ENCODE peak calls at places on chromosomes 13 and 19, in ten cellular contexts. One of them, this sample, is unnamed. For H3K4me1 and H3K36me3, the result is how much of the 10 kb centered on the place peaks cover.

GRCh38 chr13:35512271-35512920 is 35.9 kb upstream of the MAB21L1 start:
- DNase-seq in heart right ventricle: no peak
- DNase-seq in pancreas: no peak
- DNase-seq in right lobe of liver: no peak
- DNase-seq in CD4-positive, CD25-positive, alpha-beta regulatory T cell: no peak
- DNase-seq in CD8-positive, alpha-beta T cell: no peak
- DNase-seq in CD8-positive, alpha-beta memory T cell: no peak
- DNase-seq in OCI-LY7: no peak
- DNase-seq in aorta: no peak
- DNase-seq in PC-3: peak
- DNase-seq in this sample: no peak

GRCh38 chr13:42600943-42601342 is 27.0 kb downstream of the TNFSF11 start:
- DNase-seq in PC-3: peak
- DNase-seq in CD8-positive, alpha-beta memory T cell: no peak
- DNase-seq in right lobe of liver: no peak
- DNase-seq in OCI-LY7: no peak
- DNase-seq in aorta: no peak
- DNase-seq in CD4-positive, CD25-positive, alpha-beta regulatory T cell: no peak
- DNase-seq in CD8-positive, alpha-beta T cell: no peak
- DNase-seq in heart right ventricle: no peak
- DNase-seq in pancreas: no peak
- DNase-seq in this sample: no peak

GRCh38 chr13:99281811-99282263 is 23.7 kb upstream of the GPR18 start:
- DNase-seq in pancreas: no peak
- DNase-seq in PC-3: no peak
- DNase-seq in aorta: peak
- DNase-seq in CD8-positive, alpha-beta memory T cell: peak
- DNase-seq in right lobe of liver: peak
- DNase-seq in CD4-positive, CD25-positive, alpha-beta regulatory T cell: peak
- DNase-seq in OCI-LY7: no peak
- DNase-seq in heart right ventricle: peak
- DNase-seq in CD8-positive, alpha-beta T cell: peak
- DNase-seq in this sample: peak

GRCh38 chr19:13748169-13748884 is 16.0 kb upstream of the MRI1 start:
- DNase-seq in aorta: no peak
- DNase-seq in CD4-positive, CD25-positive, alpha-beta regulatory T cell: no peak
- DNase-seq in pancreas: no peak
- DNase-seq in right lobe of liver: no peak
- DNase-seq in CD8-positive, alpha-beta T cell: no peak
- DNase-seq in PC-3: peak
- DNase-seq in CD8-positive, alpha-beta memory T cell: no peak
- DNase-seq in OCI-LY7: peak
- DNase-seq in heart right ventricle: no peak
- DNase-seq in this sample: no peak

GRCh38 chr13:43846496-43846895 is 33.0 kb downstream of the CCDC122 start:
- DNase-seq in pancreas: no peak
- DNase-seq in right lobe of liver: no peak
- DNase-seq in PC-3: no peak
- DNase-seq in CD8-positive, alpha-beta T cell: no peak
- DNase-seq in heart right ventricle: no peak
- DNase-seq in OCI-LY7: no peak
- DNase-seq in aorta: no peak
- DNase-seq in CD8-positive, alpha-beta memory T cell: no peak
- DNase-seq in CD4-positive, CD25-positive, alpha-beta regulatory T cell: no peak
- DNase-seq in this sample: no peak

GRCh38 chr19:4012092-4012974 is 4.8 kb downstream of the PIAS4 start:
- DNase-seq in CD8-positive, alpha-beta T cell: no peak
- DNase-seq in CD8-positive, alpha-beta memory T cell: no peak
- DNase-seq in pancreas: peak
- DNase-seq in heart right ventricle: no peak
- DNase-seq in PC-3: no peak
- DNase-seq in aorta: no peak
- DNase-seq in right lobe of liver: peak
- DNase-seq in OCI-LY7: no peak
- DNase-seq in CD4-positive, CD25-positive, alpha-beta regulatory T cell: no peak
- DNase-seq in this sample: no peak

GRCh38 chr13:54949735-54950134 is 1921.1 kb downstream of the OLFM4 start:
- DNase-seq in OCI-LY7: no peak
- DNase-seq in aorta: no peak
- DNase-seq in pancreas: no peak
- DNase-seq in right lobe of liver: no peak
- DNase-seq in CD4-positive, CD25-positive, alpha-beta regulatory T cell: no peak
- DNase-seq in CD8-positive, alpha-beta T cell: no peak
- DNase-seq in heart right ventricle: no peak
- DNase-seq in CD8-positive, alpha-beta memory T cell: no peak
- DNase-seq in PC-3: no peak
- DNase-seq in this sample: no peak

GRCh38 chr13:36685912-36686311 is 12.1 kb downstream of the SERTM1 start:
- DNase-seq in right lobe of liver: no peak
- DNase-seq in aorta: no peak
- DNase-seq in pancreas: no peak
- DNase-seq in OCI-LY7: no peak
- DNase-seq in CD8-positive, alpha-beta T cell: no peak
- DNase-seq in PC-3: peak
- DNase-seq in CD8-positive, alpha-beta memory T cell: no peak
- DNase-seq in CD4-positive, CD25-positive, alpha-beta regulatory T cell: no peak
- DNase-seq in heart right ventricle: no peak
- DNase-seq in this sample: no peak

GRCh38 chr13:112690242-112690943 is 555 bp downstream of the ATP11A start:
- DNase-seq in CD8-positive, alpha-beta memory T cell: no peak
- DNase-seq in right lobe of liver: peak
- DNase-seq in aorta: peak
- DNase-seq in CD4-positive, CD25-positive, alpha-beta regulatory T cell: peak
- DNase-seq in PC-3: no peak
- DNase-seq in heart right ventricle: peak
- DNase-seq in CD8-positive, alpha-beta T cell: peak
- DNase-seq in OCI-LY7: peak
- DNase-seq in pancreas: peak
- DNase-seq in this sample: no peak

GRCh38 chr13:112638157-112638750 is 50.3 kb upstream of the TUBGCP3 start:
- DNase-seq in OCI-LY7: no peak
- DNase-seq in CD4-positive, CD25-positive, alpha-beta regulatory T cell: no peak
- DNase-seq in aorta: peak
- DNase-seq in CD8-positive, alpha-beta T cell: no peak
- DNase-seq in CD8-positive, alpha-beta memory T cell: no peak
- DNase-seq in right lobe of liver: no peak
- DNase-seq in PC-3: peak
- DNase-seq in pancreas: no peak
- DNase-seq in heart right ventricle: no peak
- DNase-seq in this sample: no peak

GRCh38 chr19:8569066-8569761 is 8.0 kb downstream of the MYO1F start:
- DNase-seq in CD8-positive, alpha-beta memory T cell: peak
- DNase-seq in CD8-positive, alpha-beta T cell: peak
- DNase-seq in pancreas: no peak
- DNase-seq in aorta: no peak
- DNase-seq in right lobe of liver: peak
- DNase-seq in CD4-positive, CD25-positive, alpha-beta regulatory T cell: peak
- DNase-seq in OCI-LY7: no peak
- DNase-seq in PC-3: peak
- DNase-seq in heart right ventricle: no peak
- DNase-seq in this sample: peak

GRCh38 chr13:39405596-39405995 is 197.4 kb downstream of the LHFPL6 start:
- DNase-seq in OCI-LY7: no peak
- DNase-seq in CD8-positive, alpha-beta T cell: no peak
- DNase-seq in PC-3: no peak
- DNase-seq in right lobe of liver: no peak
- DNase-seq in aorta: no peak
- DNase-seq in CD4-positive, CD25-positive, alpha-beta regulatory T cell: no peak
- DNase-seq in heart right ventricle: no peak
- DNase-seq in CD8-positive, alpha-beta memory T cell: no peak
- DNase-seq in pancreas: no peak
- DNase-seq in this sample: no peak

GRCh38 chr19:2949939-2950285 is 5.1 kb upstream of the ZNF77 start:
- DNase-seq in PC-3: peak
- DNase-seq in heart right ventricle: no peak
- DNase-seq in CD4-positive, CD25-positive, alpha-beta regulatory T cell: no peak
- DNase-seq in CD8-positive, alpha-beta memory T cell: peak
- DNase-seq in CD8-positive, alpha-beta T cell: no peak
- DNase-seq in OCI-LY7: peak
- DNase-seq in pancreas: no peak
- DNase-seq in aorta: no peak
- DNase-seq in right lobe of liver: peak
- DNase-seq in this sample: no peak

GRCh38 chr13:60679131-60679530 is 282.1 kb downstream of the TDRD3 start:
- DNase-seq in aorta: no peak
- DNase-seq in right lobe of liver: no peak
- DNase-seq in CD4-positive, CD25-positive, alpha-beta regulatory T cell: no peak
- DNase-seq in OCI-LY7: no peak
- DNase-seq in heart right ventricle: no peak
- DNase-seq in CD8-positive, alpha-beta memory T cell: no peak
- DNase-seq in PC-3: no peak
- DNase-seq in pancreas: no peak
- DNase-seq in CD8-positive, alpha-beta T cell: no peak
- DNase-seq in this sample: no peak

GRCh38 chr19:39428309-39429112 is 7.2 kb downstream of the RPS16 start:
- DNase-seq in CD8-positive, alpha-beta T cell: no peak
- DNase-seq in right lobe of liver: no peak
- DNase-seq in PC-3: no peak
- DNase-seq in OCI-LY7: no peak
- DNase-seq in pancreas: peak
- DNase-seq in CD4-positive, CD25-positive, alpha-beta regulatory T cell: no peak
- DNase-seq in heart right ventricle: peak
- DNase-seq in CD8-positive, alpha-beta memory T cell: no peak
- DNase-seq in aorta: peak
- DNase-seq in this sample: no peak

GRCh38 chr13:70107498-70108271 is at the start of gene ATXN8OS:
- DNase-seq in heart right ventricle: no peak
- DNase-seq in right lobe of liver: peak
- DNase-seq in pancreas: peak
- DNase-seq in CD8-positive, alpha-beta T cell: no peak
- DNase-seq in OCI-LY7: no peak
- DNase-seq in CD8-positive, alpha-beta memory T cell: no peak
- DNase-seq in CD4-positive, CD25-positive, alpha-beta regulatory T cell: no peak
- DNase-seq in aorta: peak
- DNase-seq in PC-3: no peak
- DNase-seq in this sample: no peak

GRCh38 chr19:1769645-1769985 is 16.3 kb downstream of the ONECUT3 start:
- DNase-seq in pancreas: no peak
- DNase-seq in aorta: no peak
- DNase-seq in CD8-positive, alpha-beta T cell: no peak
- DNase-seq in OCI-LY7: no peak
- DNase-seq in CD4-positive, CD25-positive, alpha-beta regulatory T cell: no peak
- DNase-seq in heart right ventricle: no peak
- DNase-seq in CD8-positive, alpha-beta memory T cell: no peak
- DNase-seq in PC-3: no peak
- DNase-seq in right lobe of liver: no peak
- DNase-seq in this sample: no peak

GRCh38 chr13:54194233-54195024 is 1165.8 kb downstream of the OLFM4 start:
- DNase-seq in right lobe of liver: no peak
- DNase-seq in CD8-positive, alpha-beta memory T cell: no peak
- DNase-seq in OCI-LY7: no peak
- DNase-seq in heart right ventricle: no peak
- DNase-seq in pancreas: no peak
- DNase-seq in CD4-positive, CD25-positive, alpha-beta regulatory T cell: no peak
- DNase-seq in PC-3: no peak
- DNase-seq in CD8-positive, alpha-beta T cell: no peak
- DNase-seq in aorta: no peak
- DNase-seq in this sample: no peak

GRCh38 chr19:33329727-33330126 is 27.4 kb upstream of the CEBPA start:
- DNase-seq in aorta: no peak
- DNase-seq in right lobe of liver: no peak
- DNase-seq in CD8-positive, alpha-beta memory T cell: no peak
- DNase-seq in PC-3: no peak
- DNase-seq in CD8-positive, alpha-beta T cell: no peak
- DNase-seq in pancreas: no peak
- DNase-seq in heart right ventricle: no peak
- DNase-seq in OCI-LY7: no peak
- DNase-seq in CD4-positive, CD25-positive, alpha-beta regulatory T cell: no peak
- DNase-seq in this sample: no peak
- H3K4me1 ChIP-seq in aorta: under half
- H3K4me1 ChIP-seq in right lobe of liver: under half
- H3K4me1 ChIP-seq in CD8-positive, alpha-beta memory T cell: under half
- H3K4me1 ChIP-seq in PC-3: under half
- H3K4me1 ChIP-seq in CD8-positive, alpha-beta T cell: under half
- H3K4me1 ChIP-seq in pancreas: under half
- H3K4me1 ChIP-seq in heart right ventricle: under half
- H3K4me1 ChIP-seq in OCI-LY7: under half
- H3K4me1 ChIP-seq in CD4-positive, CD25-positive, alpha-beta regulatory T cell: under half
- H3K4me1 ChIP-seq in this sample: under half

GRCh38 chr19:27971869-27972268 is 1241.1 kb downstream of the UQCRFS1 start:
- DNase-seq in pancreas: no peak
- DNase-seq in CD8-positive, alpha-beta T cell: no peak
- DNase-seq in heart right ventricle: no peak
- DNase-seq in CD8-positive, alpha-beta memory T cell: no peak
- DNase-seq in PC-3: no peak
- DNase-seq in CD4-positive, CD25-positive, alpha-beta regulatory T cell: no peak
- DNase-seq in OCI-LY7: no peak
- DNase-seq in right lobe of liver: no peak
- DNase-seq in aorta: no peak
- DNase-seq in this sample: no peak
- H3K27ac ChIP-seq in pancreas: no peak
- H3K27ac ChIP-seq in CD8-positive, alpha-beta T cell: no peak
- H3K27ac ChIP-seq in heart right ventricle: no peak
- H3K27ac ChIP-seq in CD8-positive, alpha-beta memory T cell: no peak
- H3K27ac ChIP-seq in PC-3: no peak
- H3K27ac ChIP-seq in CD4-positive, CD25-positive, alpha-beta regulatory T cell: no peak
- H3K27ac ChIP-seq in OCI-LY7: no peak
- H3K27ac ChIP-seq in right lobe of liver: no peak
- H3K27ac ChIP-seq in aorta: no peak
- H3K27ac ChIP-seq in this sample: no peak

DNA sequence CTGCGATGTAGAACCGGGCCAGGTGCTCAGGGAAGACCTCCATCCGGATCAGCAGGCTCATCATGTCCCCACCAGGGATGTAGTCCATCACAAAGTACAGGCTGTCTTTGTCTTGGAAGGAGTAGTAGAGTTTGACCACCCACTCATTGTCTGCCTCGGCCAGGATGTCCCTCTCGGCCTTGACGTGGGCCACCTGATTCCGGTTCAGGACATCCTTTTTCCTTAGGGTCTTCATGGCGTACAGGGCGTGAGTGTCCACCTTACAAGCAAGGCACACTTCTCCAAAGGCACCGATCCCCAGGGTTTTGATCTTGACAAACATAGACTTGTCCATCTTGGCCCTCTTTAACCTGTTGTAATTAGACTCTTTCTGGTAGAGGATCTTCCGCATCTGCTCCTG is 78.0 kb downstream of the LATS2 start:
- DNase-seq in right lobe of liver: no peak
- DNase-seq in CD8-positive, alpha-beta memory T cell: no peak
- DNase-seq in CD4-positive, CD25-positive, alpha-beta regulatory T cell: no peak
- DNase-seq in aorta: no peak
- DNase-seq in OCI-LY7: no peak
- DNase-seq in pancreas: no peak
- DNase-seq in PC-3: no peak
- DNase-seq in CD8-positive, alpha-beta T cell: no peak
- DNase-seq in heart right ventricle: no peak
- DNase-seq in this sample: no peak
- H3K36me3 ChIP-seq in right lobe of liver: under half
- H3K36me3 ChIP-seq in CD8-positive, alpha-beta memory T cell: under half
- H3K36me3 ChIP-seq in CD4-positive, CD25-positive, alpha-beta regulatory T cell: under half
- H3K36me3 ChIP-seq in aorta: under half
- H3K36me3 ChIP-seq in OCI-LY7: under half
- H3K36me3 ChIP-seq in pancreas: under half
- H3K36me3 ChIP-seq in PC-3: under half
- H3K36me3 ChIP-seq in CD8-positive, alpha-beta T cell: under half
- H3K36me3 ChIP-seq in heart right ventricle: half or more
- H3K36me3 ChIP-seq in this sample: under half

DNA sequence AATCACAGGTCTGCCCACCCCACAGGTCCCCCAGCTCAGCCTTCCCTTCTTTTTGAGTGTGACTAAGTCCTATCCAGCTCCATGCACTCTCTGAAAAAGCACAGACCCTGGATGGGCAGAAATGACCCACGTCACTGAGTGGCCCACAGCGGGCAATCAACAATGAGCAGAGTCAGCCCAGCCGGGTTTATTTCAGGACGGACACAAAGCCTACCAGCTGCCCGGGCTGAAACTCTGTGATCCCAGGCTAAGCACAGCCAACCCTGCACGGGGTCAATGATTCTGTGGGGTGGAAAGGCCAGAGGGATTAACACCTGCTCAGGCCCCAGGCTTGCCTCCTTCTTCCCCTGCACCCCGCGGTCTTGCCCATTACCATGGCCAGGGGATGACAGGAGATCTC is 8.4 kb downstream of the NAPA start:
- DNase-seq in pancreas: no peak
- DNase-seq in heart right ventricle: no peak
- DNase-seq in PC-3: no peak
- DNase-seq in OCI-LY7: no peak
- DNase-seq in right lobe of liver: no peak
- DNase-seq in CD8-positive, alpha-beta memory T cell: no peak
- DNase-seq in CD8-positive, alpha-beta T cell: no peak
- DNase-seq in CD4-positive, CD25-positive, alpha-beta regulatory T cell: no peak
- DNase-seq in aorta: peak
- DNase-seq in this sample: no peak
- H3K4me1 ChIP-seq in pancreas: half or more
- H3K4me1 ChIP-seq in heart right ventricle: half or more
- H3K4me1 ChIP-seq in PC-3: under half
- H3K4me1 ChIP-seq in OCI-LY7: under half
- H3K4me1 ChIP-seq in right lobe of liver: under half
- H3K4me1 ChIP-seq in CD8-positive, alpha-beta memory T cell: under half
- H3K4me1 ChIP-seq in CD8-positive, alpha-beta T cell: under half
- H3K4me1 ChIP-seq in CD4-positive, CD25-positive, alpha-beta regulatory T cell: under half
- H3K4me1 ChIP-seq in aorta: under half
- H3K4me1 ChIP-seq in this sample: under half

This sample was measured in effector memory CD4-positive, alpha-beta T cell.